ENCODE peak calls at places on chromosomes 13 and 19, in four cellular contexts. V, K, M and F are unnamed samples.

GRCh38 chr13:96771501-96772367 is 222.5 kb downstream of the OXGR1 start:
- DNase-seq in K (no peak), M (peak), V (peak), F (peak)

GRCh38 chr19:3178377-3178972 is at the start of gene S1PR4:
- DNase-seq in V (no peak), K (peak), M (peak), F (no peak)

GRCh38 chr13:50124536-50125305 is 109.5 kb downstream of the KCNRG start:
- DNase-seq in V (peak), K (no peak), M (no peak), F (peak)

GRCh38 chr19:35856546-35857149 is at the start of gene KIRREL2:
- DNase-seq in M (peak), V (no peak), K (no peak), F (no peak)

GRCh38 chr13:73140804-73141203 is 82.0 kb downstream of the KLF5 start:
- DNase-seq in M (no peak), V (no peak), K (no peak), F (no peak)

GRCh38 chr13:50509771-50510441 is 333.6 kb downstream of the DLEU7 start:
- DNase-seq in V (no peak), K (no peak), M (no peak), F (no peak)

GRCh38 chr13:98963917-98964316 is 13.9 kb downstream of the DOCK9 start:
- DNase-seq in M (no peak), V (no peak), K (no peak), F (no peak)

GRCh38 chr19:13228561-13228960 is 78.3 kb downstream of the IER2 start:
- DNase-seq in V (no peak), M (peak), K (no peak), F (no peak)

GRCh38 chr13:39263531-39263930 is 225.3 kb downstream of the NHLRC3 start:
- DNase-seq in K (no peak), V (no peak), M (no peak), F (no peak)

GRCh38 chr13:70235565-70235964 is 127.3 kb upstream of the KLHL1 start:
- DNase-seq in M (no peak), V (no peak), K (no peak), F (no peak)

GRCh38 chr13:94825507-94825906 is 113.2 kb upstream of the SOX21 start:
- DNase-seq in K (no peak), V (peak), M (no peak), F (peak)

GRCh38 chr13:24038846-24039330 is 121.6 kb upstream of the SPATA13 start:
- DNase-seq in K (no peak), M (no peak), V (no peak), F (no peak)

GRCh38 chr19:40165362-40165937 is 25.8 kb upstream of the MAP3K10 start:
- DNase-seq in K (peak), M (peak), V (peak), F (peak)

GRCh38 chr19:16888629-16889371 is at the start of gene F2RL3:
- DNase-seq in V (no peak), K (peak), M (peak), F (peak)

GRCh38 chr19:1811472-1811894 is 593 bp downstream of the ATP8B3 start:
- DNase-seq in V (peak), K (no peak), M (no peak), F (peak)

GRCh38 chr13:113656831-113657671 is 947 bp downstream of the ATP4B start:
- DNase-seq in M (no peak), K (no peak), V (no peak), F (peak)

GRCh38 chr13:110555601-110556223 is 5.8 kb downstream of the RAB20 start:
- DNase-seq in V (no peak), K (peak), M (peak), F (no peak)

GRCh38 chr19:16061943-16062342 is 14.4 kb upstream of the TPM4 start:
- DNase-seq in V (no peak), K (no peak), M (no peak), F (no peak)

GRCh38 chr13:19782049-19782726 is 557 bp downstream of the PSPC1 start:
- DNase-seq in M (no peak), K (no peak), V (no peak), F (peak)

GRCh38 chr13:90500569-90500968 is 846.9 kb upstream of the MIR17HG start:
- DNase-seq in M (no peak), V (no peak), K (no peak), F (no peak)

GRCh38 chr13:41311607-41312500 is 787 bp downstream of the NAA16 start:
- DNase-seq in K (no peak), M (peak), V (no peak), F (peak)

GRCh38 chr19:13396256-13397080 is 109.8 kb downstream of the CACNA1A start:
- DNase-seq in K (no peak), M (no peak), V (peak), F (peak)

GRCh38 chr19:50633359-50633758 is 6.3 kb downstream of the SYT3 start:
- DNase-seq in M (no peak), V (no peak), K (no peak), F (no peak)

GRCh38 chr13:113493315-113493951 is 2.9 kb upstream of the DCUN1D2 start:
- DNase-seq in M (peak), K (peak), V (peak), F (no peak)

GRCh38 chr19:30109565-30109964 is 167.5 kb downstream of the URI1 start:
- DNase-seq in V (no peak), M (no peak), K (no peak), F (no peak)